ENCODE peak calls at places on chromosomes 6 and 20, in four cellular contexts. W, E, H and R are unnamed samples.

GRCh38 chr6:95186710-95187109 is 390.6 kb upstream of the MANEA start:
- DNase-seq in W (no peak), E (no peak), H (no peak), R (no peak)

GRCh38 chr6:40425192-40425919 is 161.8 kb downstream of the LRFN2 start:
- DNase-seq in W (peak; percentile 80), E (peak; percentile 29), H (no peak), R (no peak)

GRCh38 chr6:54981647-54982046 is 135.1 kb downstream of the FAM83B start:
- DNase-seq in W (no peak), E (no peak), H (no peak), R (no peak)

GRCh38 chr20:46330072-46330763 is 21.9 kb upstream of the CDH22 start:
- DNase-seq in W (peak; percentile 55), E (no peak), H (no peak), R (no peak)

GRCh38 chr6:43968110-43968965 is 158.9 kb downstream of the MRPL14 start:
- DNase-seq in W (peak; percentile 69), E (no peak), H (no peak), R (no peak)

GRCh38 chr20:62455929-62456328 is 19.9 kb downstream of the GATA5 start:
- DNase-seq in W (no peak), E (no peak), H (no peak), R (no peak)

GRCh38 chr6:7106215-7106751 is 1.5 kb upstream of the RREB1 start:
- DNase-seq in W (no peak), E (peak; percentile 55), H (no peak), R (no peak)

GRCh38 chr6:85126448-85127178 is 323.3 kb upstream of the NT5E start:
- DNase-seq in W (peak; percentile 31), E (peak; percentile 66), H (no peak), R (peak; percentile 33)

GRCh38 chr20:33232486-33233072 is 3.2 kb upstream of the BPIFA1 start:
- DNase-seq in W (no peak), E (no peak), H (no peak), R (no peak)

GRCh38 chr20:658202-658601 is 5.2 kb upstream of the SRXN1 start:
- DNase-seq in W (peak; percentile 10), E (no peak), H (no peak), R (no peak)

GRCh38 chr20:63947638-63948456 is 8.4 kb downstream of the UCKL1 start:
- DNase-seq in W (no peak), E (no peak), H (no peak), R (no peak)

GRCh38 chr6:157791461-157791860 is 31.6 kb upstream of the SNX9 start:
- DNase-seq in W (no peak), E (no peak), H (no peak), R (no peak)

GRCh38 chr6:2101213-2101612 is 144.2 kb downstream of the GMDS start:
- DNase-seq in W (no peak), E (no peak), H (no peak), R (no peak)

GRCh38 chr6:2103644-2104523 is 141.5 kb downstream of the GMDS start:
- DNase-seq in W (peak; percentile 58), E (peak; percentile 48), H (peak; percentile 31), R (no peak)

GRCh38 chr6:2102966-2103365 is 142.4 kb downstream of the GMDS start:
- DNase-seq in W (no peak), E (no peak), H (no peak), R (no peak)

GRCh38 chr6:2104524-2104880 is 140.9 kb downstream of the GMDS start:
- DNase-seq in W (no peak), E (no peak), H (no peak), R (no peak)

GRCh38 chr6:2102316-2102883 is 143.0 kb downstream of the GMDS start:
- DNase-seq in W (no peak), E (no peak), H (no peak), R (no peak)
- H3K4me3 ChIP-seq in W (no peak overlapping the region), E (no peak overlapping the region), H (no peak overlapping the region), R (no peak overlapping the region)

GRCh38 chr20:56627122-56628014 is 1.7 kb upstream of the TFAP2C start:
- DNase-seq in W (peak; percentile 26), E (no peak), H (no peak), R (no peak)

GRCh38 chr20:56624786-56625681 is 4.1 kb upstream of the TFAP2C start:
- DNase-seq in W (peak; percentile 23), E (no peak), H (no peak), R (no peak)

GRCh38 chr20:56626367-56627121 is 2.6 kb upstream of the TFAP2C start:
- DNase-seq in W (peak; percentile 74), E (peak; percentile 71), H (no peak), R (peak; percentile 36)

GRCh38 chr20:56628015-56628872 is 862 bp upstream of the TFAP2C start:
- DNase-seq in W (peak; percentile 32), E (peak; percentile 35), H (no peak), R (peak; percentile 27)

GRCh38 chr20:56625837-56626236 is 3.3 kb upstream of the TFAP2C start:
- DNase-seq in W (no peak), E (no peak), H (no peak), R (no peak)
- H3K27me3 ChIP-seq in W (peaks cover 92% of the 10 kb centered on the region), E (peaks cover 76% of the 10 kb centered on the region), H (peaks cover 23% of the 10 kb centered on the region), R (peaks cover 64% of the 10 kb centered on the region)

GRCh38 chr6:27141013-27141412 is 106.5 kb upstream of the PRSS16 start:
- DNase-seq in W (no peak), E (no peak), H (no peak), R (no peak)
- H3K4me3 ChIP-seq in W (peak overlapping the region; percentile 42), E (no peak overlapping the region), H (no peak overlapping the region), R (no peak overlapping the region)

GRCh38 chr20:21516180-21516567 is 2.3 kb upstream of the NKX2-2 start:
- DNase-seq in W (no peak), E (no peak), H (no peak), R (no peak)
- H3K27me3 ChIP-seq in W (peaks cover 94% of the 10 kb centered on the region), E (peaks cover 99% of the 10 kb centered on the region), H (peaks cover 76% of the 10 kb centered on the region), R (peaks cover 98% of the 10 kb centered on the region)

DNA sequence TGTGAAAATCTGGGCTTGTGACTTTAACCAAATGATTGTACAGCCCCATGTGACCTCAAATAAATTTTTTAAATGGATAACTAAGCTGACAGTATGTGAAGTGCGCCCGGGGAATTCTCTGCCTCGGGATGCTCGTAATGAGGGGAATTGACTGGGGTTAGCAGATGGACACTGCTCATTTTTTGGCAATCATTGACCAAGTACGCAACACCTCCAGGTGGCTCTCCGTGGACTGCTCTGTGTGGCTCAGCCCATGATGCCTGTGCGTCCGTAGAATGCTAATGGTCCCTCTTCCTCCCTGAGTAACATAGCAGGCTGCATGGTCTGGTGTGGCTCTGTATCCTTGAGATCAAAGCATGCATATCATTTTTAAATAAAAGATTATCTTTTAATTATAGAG is 42.4 kb downstream of the FARS2 start:
- DNase-seq in W (no peak), E (no peak), H (no peak), R (no peak)
- H3K4me3 ChIP-seq in W (no peak overlapping the region), E (no peak overlapping the region), H (no peak overlapping the region), R (no peak overlapping the region)